ENCODE peak calls at places on chromosomes 13 and 19, in six cellular contexts. One of them, this sample, is unnamed. For H3K4me1 and H3K36me3, the result is how much of the 10 kb centered on the place peaks cover.

GRCh38 chr19:11697284-11697855 is 41.4 kb downstream of the ZNF823 start:
- DNase-seq in Peyer's patch: no peak
- DNase-seq in heart left ventricle: no peak
- DNase-seq in esophagus squamous epithelium: no peak
- DNase-seq in endothelial cell of umbilical vein: no peak
- DNase-seq in tibial nerve: no peak
- DNase-seq in this sample: no peak

GRCh38 chr19:4066682-4067395 is at the start of gene ZBTB7A:
- DNase-seq in endothelial cell of umbilical vein: peak
- DNase-seq in heart left ventricle: peak
- DNase-seq in Peyer's patch: peak
- DNase-seq in esophagus squamous epithelium: peak
- DNase-seq in tibial nerve: peak
- DNase-seq in this sample: peak

GRCh38 chr19:41785653-41786052 is 10.7 kb upstream of the CEACAM3 start:
- DNase-seq in Peyer's patch: peak
- DNase-seq in endothelial cell of umbilical vein: peak
- DNase-seq in heart left ventricle: no peak
- DNase-seq in tibial nerve: peak
- DNase-seq in esophagus squamous epithelium: no peak
- DNase-seq in this sample: peak

GRCh38 chr13:89214115-89214514 is 1542.9 kb downstream of the SLITRK5 start:
- DNase-seq in endothelial cell of umbilical vein: no peak
- DNase-seq in esophagus squamous epithelium: no peak
- DNase-seq in heart left ventricle: no peak
- DNase-seq in tibial nerve: no peak
- DNase-seq in Peyer's patch: no peak
- DNase-seq in this sample: no peak

GRCh38 chr13:33207616-33207964 is 78.0 kb downstream of the STARD13 start:
- DNase-seq in esophagus squamous epithelium: no peak
- DNase-seq in heart left ventricle: peak
- DNase-seq in tibial nerve: no peak
- DNase-seq in Peyer's patch: no peak
- DNase-seq in endothelial cell of umbilical vein: peak
- DNase-seq in this sample: no peak

GRCh38 chr19:33389574-33390119 is 16.1 kb downstream of the CEBPG start:
- DNase-seq in Peyer's patch: peak
- DNase-seq in heart left ventricle: peak
- DNase-seq in endothelial cell of umbilical vein: no peak
- DNase-seq in esophagus squamous epithelium: no peak
- DNase-seq in tibial nerve: no peak
- DNase-seq in this sample: peak

GRCh38 chr13:33862006-33862405 is 44.1 kb downstream of the RFC3 start:
- DNase-seq in heart left ventricle: no peak
- DNase-seq in endothelial cell of umbilical vein: no peak
- DNase-seq in Peyer's patch: no peak
- DNase-seq in esophagus squamous epithelium: no peak
- DNase-seq in tibial nerve: no peak
- DNase-seq in this sample: no peak

GRCh38 chr19:29476528-29476927 is 49.3 kb upstream of the VSTM2B start:
- DNase-seq in endothelial cell of umbilical vein: no peak
- DNase-seq in Peyer's patch: no peak
- DNase-seq in heart left ventricle: no peak
- DNase-seq in tibial nerve: no peak
- DNase-seq in esophagus squamous epithelium: no peak
- DNase-seq in this sample: no peak

GRCh38 chr13:105336706-105337582 is 1198.5 kb downstream of the EFNB2 start:
- DNase-seq in esophagus squamous epithelium: no peak
- DNase-seq in tibial nerve: peak
- DNase-seq in heart left ventricle: no peak
- DNase-seq in endothelial cell of umbilical vein: no peak
- DNase-seq in Peyer's patch: no peak
- DNase-seq in this sample: no peak

GRCh38 chr19:40803857-40804782 is 5.1 kb downstream of the EGLN2 start:
- DNase-seq in endothelial cell of umbilical vein: no peak
- DNase-seq in heart left ventricle: no peak
- DNase-seq in esophagus squamous epithelium: peak
- DNase-seq in tibial nerve: no peak
- DNase-seq in Peyer's patch: peak
- DNase-seq in this sample: peak

GRCh38 chr19:10817291-10818038 is 18.5 kb downstream of the TMED1 start:
- DNase-seq in Peyer's patch: peak
- DNase-seq in esophagus squamous epithelium: no peak
- DNase-seq in tibial nerve: peak
- DNase-seq in heart left ventricle: peak
- DNase-seq in endothelial cell of umbilical vein: no peak
- DNase-seq in this sample: peak

GRCh38 chr13:37040789-37041188 is 18.7 kb downstream of the SUPT20H start:
- DNase-seq in esophagus squamous epithelium: no peak
- DNase-seq in tibial nerve: no peak
- DNase-seq in heart left ventricle: no peak
- DNase-seq in endothelial cell of umbilical vein: no peak
- DNase-seq in Peyer's patch: no peak
- DNase-seq in this sample: no peak

GRCh38 chr13:96772426-96772825 is 221.8 kb downstream of the OXGR1 start:
- DNase-seq in tibial nerve: no peak
- DNase-seq in endothelial cell of umbilical vein: no peak
- DNase-seq in esophagus squamous epithelium: no peak
- DNase-seq in Peyer's patch: no peak
- DNase-seq in heart left ventricle: no peak
- DNase-seq in this sample: no peak

GRCh38 chr19:18591735-18592385 is 3.3 kb downstream of the REX1BD start:
- DNase-seq in endothelial cell of umbilical vein: no peak
- DNase-seq in heart left ventricle: no peak
- DNase-seq in tibial nerve: no peak
- DNase-seq in esophagus squamous epithelium: no peak
- DNase-seq in Peyer's patch: no peak
- DNase-seq in this sample: no peak

GRCh38 chr13:94239135-94239534 is 240.3 kb downstream of the DCT start:
- DNase-seq in endothelial cell of umbilical vein: no peak
- DNase-seq in heart left ventricle: no peak
- DNase-seq in esophagus squamous epithelium: no peak
- DNase-seq in tibial nerve: no peak
- DNase-seq in Peyer's patch: no peak
- DNase-seq in this sample: no peak

GRCh38 chr19:10201176-10201575 is 6.4 kb upstream of the DNMT1 start:
- DNase-seq in heart left ventricle: no peak
- DNase-seq in endothelial cell of umbilical vein: no peak
- DNase-seq in esophagus squamous epithelium: no peak
- DNase-seq in Peyer's patch: no peak
- DNase-seq in tibial nerve: no peak
- DNase-seq in this sample: no peak

GRCh38 chr19:35908977-35909683 is 1.0 kb upstream of the TYROBP start:
- DNase-seq in esophagus squamous epithelium: peak
- DNase-seq in heart left ventricle: peak
- DNase-seq in Peyer's patch: peak
- DNase-seq in tibial nerve: peak
- DNase-seq in endothelial cell of umbilical vein: no peak
- DNase-seq in this sample: peak

GRCh38 chr13:66532845-66533244 is 697.3 kb downstream of the PCDH9 start:
- DNase-seq in endothelial cell of umbilical vein: no peak
- DNase-seq in tibial nerve: no peak
- DNase-seq in esophagus squamous epithelium: no peak
- DNase-seq in heart left ventricle: no peak
- DNase-seq in Peyer's patch: no peak
- DNase-seq in this sample: no peak

DNA sequence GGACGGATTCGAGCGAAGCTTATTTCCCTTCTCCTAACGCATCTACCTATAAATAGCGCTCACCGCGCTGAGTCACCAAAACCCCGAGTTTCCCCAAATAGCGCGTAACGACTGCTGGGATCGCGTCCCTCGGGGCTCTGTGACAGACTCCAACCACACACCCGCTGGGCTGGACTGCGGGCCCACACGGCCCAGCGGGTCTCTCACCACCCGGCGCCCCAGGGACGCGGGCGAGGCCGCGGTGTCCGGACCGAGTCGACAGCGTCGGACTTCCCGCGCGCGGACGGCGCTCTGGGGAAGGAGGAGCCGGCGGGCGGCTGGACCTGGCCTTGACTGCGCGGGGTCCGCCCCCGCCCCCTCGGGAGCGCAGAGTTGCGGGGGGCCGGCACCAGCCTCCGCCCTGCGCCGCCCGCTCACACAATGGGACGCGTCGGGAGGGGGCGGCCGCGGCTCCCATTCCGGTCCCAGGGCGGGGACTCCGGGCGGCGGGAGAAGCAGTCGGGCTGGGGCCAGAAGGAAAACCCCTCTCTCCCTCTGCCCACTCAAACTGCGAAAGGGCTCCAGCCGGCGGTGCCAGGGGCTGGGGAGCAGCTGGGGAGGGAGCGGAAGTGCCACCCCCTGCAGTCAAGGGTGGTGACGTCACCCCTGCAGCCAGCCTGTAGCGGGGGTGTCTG is 108.8 kb downstream of the KCNRG start:
- DNase-seq in esophagus squamous epithelium: peak
- DNase-seq in heart left ventricle: peak
- DNase-seq in endothelial cell of umbilical vein: peak
- DNase-seq in tibial nerve: peak
- DNase-seq in Peyer's patch: peak
- DNase-seq in this sample: peak
- H3K4me1 ChIP-seq in esophagus squamous epithelium: under half
- H3K4me1 ChIP-seq in heart left ventricle: half or more
- H3K4me1 ChIP-seq in endothelial cell of umbilical vein: under half
- H3K4me1 ChIP-seq in tibial nerve: under half
- H3K4me1 ChIP-seq in Peyer's patch: under half
- H3K4me1 ChIP-seq in this sample: under half

GRCh38 chr13:100290165-100290801 is 201.4 kb downstream of the PCCA start:
- DNase-seq in endothelial cell of umbilical vein: no peak
- DNase-seq in esophagus squamous epithelium: no peak
- DNase-seq in Peyer's patch: no peak
- DNase-seq in tibial nerve: no peak
- DNase-seq in heart left ventricle: no peak
- DNase-seq in this sample: no peak
- TF ChIP-seq POLR2A in endothelial cell of umbilical vein: no peak
- TF ChIP-seq POLR2A in esophagus squamous epithelium: no peak
- TF ChIP-seq POLR2A in Peyer's patch: no peak
- TF ChIP-seq POLR2A in tibial nerve: no peak
- TF ChIP-seq POLR2A in heart left ventricle: no peak
- TF ChIP-seq POLR2A in this sample: no peak

GRCh38 chr19:7254590-7254989 is 39.6 kb downstream of the INSR start:
- DNase-seq in heart left ventricle: no peak
- DNase-seq in esophagus squamous epithelium: no peak
- DNase-seq in tibial nerve: no peak
- DNase-seq in endothelial cell of umbilical vein: no peak
- DNase-seq in Peyer's patch: no peak
- DNase-seq in this sample: peak

GRCh38 chr19:7252364-7252763 is 41.9 kb downstream of the INSR start:
- DNase-seq in esophagus squamous epithelium: no peak
- DNase-seq in heart left ventricle: no peak
- DNase-seq in Peyer's patch: no peak
- DNase-seq in tibial nerve: no peak
- DNase-seq in endothelial cell of umbilical vein: no peak
- DNase-seq in this sample: peak

GRCh38 chr19:7250057-7250596 is 44.1 kb downstream of the INSR start:
- DNase-seq in tibial nerve: no peak
- DNase-seq in Peyer's patch: no peak
- DNase-seq in heart left ventricle: no peak
- DNase-seq in esophagus squamous epithelium: no peak
- DNase-seq in endothelial cell of umbilical vein: no peak
- DNase-seq in this sample: no peak

GRCh38 chr19:7250951-7251350 is 43.3 kb downstream of the INSR start:
- DNase-seq in tibial nerve: no peak
- DNase-seq in Peyer's patch: no peak
- DNase-seq in heart left ventricle: no peak
- DNase-seq in endothelial cell of umbilical vein: no peak
- DNase-seq in esophagus squamous epithelium: no peak
- DNase-seq in this sample: no peak

GRCh38 chr19:7251502-7251901 is 42.7 kb downstream of the INSR start:
- DNase-seq in Peyer's patch: no peak
- DNase-seq in endothelial cell of umbilical vein: no peak
- DNase-seq in tibial nerve: no peak
- DNase-seq in heart left ventricle: no peak
- DNase-seq in esophagus squamous epithelium: no peak
- DNase-seq in this sample: no peak
- H3K36me3 ChIP-seq in Peyer's patch: under half
- H3K36me3 ChIP-seq in endothelial cell of umbilical vein: under half
- H3K36me3 ChIP-seq in tibial nerve: under half
- H3K36me3 ChIP-seq in heart left ventricle: under half
- H3K36me3 ChIP-seq in esophagus squamous epithelium: under half
- H3K36me3 ChIP-seq in this sample: under half

GRCh38 chr19:55620951-55621672 is 3.3 kb downstream of the ZNF784 start:
- DNase-seq in tibial nerve: no peak
- DNase-seq in endothelial cell of umbilical vein: no peak
- DNase-seq in Peyer's patch: no peak
- DNase-seq in esophagus squamous epithelium: no peak
- DNase-seq in heart left ventricle: peak
- DNase-seq in this sample: no peak

GRCh38 chr19:55619264-55619663 is 5.1 kb downstream of the ZNF784 start:
- DNase-seq in esophagus squamous epithelium: no peak
- DNase-seq in Peyer's patch: no peak
- DNase-seq in endothelial cell of umbilical vein: no peak
- DNase-seq in heart left ventricle: no peak
- DNase-seq in tibial nerve: no peak
- DNase-seq in this sample: no peak

GRCh38 chr19:55618426-55618825 is 5.9 kb downstream of the ZNF784 start:
- DNase-seq in Peyer's patch: no peak
- DNase-seq in tibial nerve: no peak
- DNase-seq in heart left ventricle: peak
- DNase-seq in endothelial cell of umbilical vein: no peak
- DNase-seq in esophagus squamous epithelium: no peak
- DNase-seq in this sample: no peak

GRCh38 chr19:55621673-55622231 is 2.6 kb downstream of the ZNF784 start:
- DNase-seq in tibial nerve: no peak
- DNase-seq in Peyer's patch: peak
- DNase-seq in heart left ventricle: peak
- DNase-seq in esophagus squamous epithelium: no peak
- DNase-seq in endothelial cell of umbilical vein: no peak
- DNase-seq in this sample: no peak

GRCh38 chr19:55620410-55620809 is 4.0 kb downstream of the ZNF784 start:
- DNase-seq in esophagus squamous epithelium: no peak
- DNase-seq in tibial nerve: no peak
- DNase-seq in endothelial cell of umbilical vein: no peak
- DNase-seq in Peyer's patch: no peak
- DNase-seq in heart left ventricle: peak
- DNase-seq in this sample: no peak
- H3K4me1 ChIP-seq in esophagus squamous epithelium: under half
- H3K4me1 ChIP-seq in tibial nerve: under half
- H3K4me1 ChIP-seq in endothelial cell of umbilical vein: under half
- H3K4me1 ChIP-seq in Peyer's patch: under half
- H3K4me1 ChIP-seq in heart left ventricle: under half
- H3K4me1 ChIP-seq in this sample: under half

This sample was measured in body of pancreas.